ENCODE peak calls at places on chromosomes 5 and 9, in ten cellular contexts. I is esophagus squamous epithelium, O is stomach, H is spleen, U is uterus, R is heart left ventricle, K is IMR-90, L is adrenal gland, M is ovary, C is GM12878. X is an unnamed sample.

GRCh38 chr5:177378884-177379883 is 5.0 kb upstream of the SLC34A1 start:
- DNase-seq in I (no peak), O (no peak), H (no peak), U (no peak), R (no peak), K (peak), L (no peak), M (no peak), C (no peak), X (no peak)

GRCh38 chr9:130215341-130216119 is 43.3 kb downstream of the NCS1 start:
- DNase-seq in I (no peak), O (no peak), H (no peak), U (peak), R (peak), K (peak), L (no peak), M (no peak), C (no peak), X (no peak)

GRCh38 chr5:59020611-59021285 is 437.9 kb downstream of the RAB3C start:
- DNase-seq in I (no peak), O (no peak), H (no peak), U (no peak), R (no peak), K (peak), L (no peak), M (no peak), C (no peak), X (no peak)

GRCh38 chr9:122118343-122119165 is 25.4 kb upstream of the TTLL11 start:
- DNase-seq in I (no peak), O (no peak), H (no peak), U (no peak), R (no peak), K (peak), L (no peak), M (no peak), C (no peak), X (no peak)

GRCh38 chr9:91075279-91075678 is 273.7 kb downstream of the SYK start:
- DNase-seq in I (no peak), O (no peak), H (no peak), U (peak), R (no peak), K (no peak), L (no peak), M (no peak), C (no peak), X (no peak)

GRCh38 chr5:115429345-115429940 is 115.1 kb downstream of the FEM1C start:
- DNase-seq in I (no peak), O (no peak), H (no peak), U (no peak), R (no peak), K (no peak), L (no peak), M (no peak), C (no peak), X (no peak)

GRCh38 chr5:180080670-180081280 is 9.2 kb upstream of the RNF130 start:
- DNase-seq in I (no peak), O (no peak), H (no peak), U (no peak), R (no peak), K (no peak), L (no peak), M (no peak), C (no peak), X (no peak)

GRCh38 chr9:1941989-1942388 is 73.2 kb upstream of the SMARCA2 start:
- DNase-seq in I (no peak), O (no peak), H (no peak), U (no peak), R (no peak), K (no peak), L (no peak), M (no peak), C (no peak), X (no peak)

GRCh38 chr5:176535101-176535654 is 2.0 kb downstream of the RNF44 start:
- DNase-seq in I (no peak), O (no peak), H (peak), U (no peak), R (no peak), K (peak), L (no peak), M (peak), C (peak), X (no peak)

GRCh38 chr5:136613243-136613642 is 247.9 kb upstream of the TRPC7 start:
- DNase-seq in I (no peak), O (no peak), H (no peak), U (no peak), R (no peak), K (no peak), L (no peak), M (no peak), C (no peak), X (no peak)

GRCh38 chr5:172293054-172293744 is 9.6 kb upstream of the UBTD2 start:
- DNase-seq in I (no peak), O (peak), H (no peak), U (peak), R (no peak), K (peak), L (peak), M (peak), C (no peak), X (no peak)

GRCh38 chr9:126298319-126298801 is 28.3 kb upstream of the MVB12B start:
- DNase-seq in I (no peak), O (no peak), H (no peak), U (no peak), R (no peak), K (no peak), L (peak), M (no peak), C (no peak), X (no peak)

GRCh38 chr5:32639943-32640342 is 54.6 kb downstream of the SUB1 start:
- DNase-seq in I (no peak), O (no peak), H (no peak), U (no peak), R (no peak), K (no peak), L (no peak), M (no peak), C (no peak), X (no peak)

GRCh38 chr9:124754289-124754688 is 16.8 kb downstream of the NR6A1 start:
- DNase-seq in I (no peak), O (no peak), H (no peak), U (no peak), R (no peak), K (peak), L (no peak), M (no peak), C (no peak), X (no peak)

GRCh38 chr9:113542016-113542415 is 78.5 kb downstream of the RGS3 start:
- DNase-seq in I (no peak), O (no peak), H (peak), U (no peak), R (no peak), K (no peak), L (no peak), M (no peak), C (no peak), X (no peak)

GRCh38 chr5:44645502-44645901 is 163.2 kb upstream of the MRPS30 start:
- DNase-seq in I (no peak), O (no peak), H (no peak), U (no peak), R (no peak), K (no peak), L (no peak), M (no peak), C (no peak), X (no peak)

GRCh38 chr9:70578720-70579119 is 164.3 kb upstream of the KLF9 start:
- DNase-seq in I (no peak), O (no peak), H (no peak), U (no peak), R (no peak), K (no peak), L (no peak), M (no peak), C (no peak), X (no peak)
- TF ChIP-seq CTCF in I (no peak), O (no peak), H (no peak), U (no peak), R (no peak), K (no peak), L (no peak), M (no peak), C (no peak), X (no peak)

GRCh38 chr9:105083246-105083645 is 155.3 kb upstream of the ABCA1 start:
- DNase-seq in I (no peak), O (no peak), H (no peak), U (no peak), R (no peak), K (no peak), L (no peak), M (no peak), C (no peak), X (no peak)
- TF ChIP-seq POLR2A in I (no peak), O (no peak), H (no peak), U (no peak), R (no peak), K (no peak), L (no peak), M (no peak), C (no peak), X (no peak)

DNA sequence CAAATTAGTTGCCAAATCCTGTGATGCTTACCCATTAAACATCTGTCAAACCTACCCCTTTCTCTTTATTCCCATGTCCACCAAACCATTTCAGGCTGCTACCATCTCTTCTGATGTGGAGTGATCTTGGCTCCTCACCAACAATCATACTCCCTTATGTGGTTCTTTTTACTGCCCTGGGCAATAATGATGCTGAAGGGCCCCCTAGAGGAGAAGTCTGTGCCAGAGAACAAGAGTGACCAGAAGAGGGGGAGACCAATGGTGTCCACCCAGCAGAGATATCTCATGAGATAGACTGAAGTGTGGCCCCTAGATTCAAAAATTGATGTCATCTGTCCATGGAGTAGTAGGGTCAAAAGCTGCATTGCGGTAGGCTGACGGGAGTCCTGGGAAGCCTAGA is 10.9 kb downstream of the LRRC70 start:
- DNase-seq in I (no peak), O (no peak), H (no peak), U (no peak), R (no peak), K (no peak), L (no peak), M (no peak), C (no peak), X (no peak)
- TF ChIP-seq CTCF in I (no peak), O (no peak), H (no peak), U (no peak), R (no peak), K (no peak), L (no peak), M (no peak), C (no peak), X (no peak)

GRCh38 chr5:142024771-142025304 is 12.0 kb upstream of the GNPDA1 start:
- DNase-seq in I (peak), O (peak), H (peak), U (peak), R (peak), K (peak), L (peak), M (peak), C (peak), X (peak)
- TF ChIP-seq POLR2A in I (no peak), O (no peak), H (no peak), U (peak), R (peak), K (no peak), L (peak), M (no peak), C (no peak), X (no peak)

X was measured in lower leg skin.